ENCODE peak calls at places on chromosomes 4 and X, in ten cellular contexts. One of them, this sample, is unnamed.

GRCh38 chrX:38970845-38971244 is 169.6 kb downstream of the MID1IP1 start:
- DNase-seq in stimulated activated CD4-positive, alpha-beta T cell treated with anti-CD3 and anti-CD28 coated beads, Interleukin-4, amount 100 ng/mL, for 24 hours: peak
- DNase-seq in chondrocyte: no peak
- DNase-seq in GM18507: no peak
- DNase-seq in activated CD8-positive, alpha-beta T cell treated with anti-CD3 and anti-CD28 coated beads for 36 hours: peak
- DNase-seq in K562: no peak
- DNase-seq in nephron progenitor cell: no peak
- DNase-seq in hepatic stellate cell: no peak
- DNase-seq in mucosa of gallbladder: no peak
- DNase-seq in iPS DF 6.9: no peak
- DNase-seq in this sample: no peak

GRCh38 chr4:2260336-2261109 is 1.4 kb downstream of the MXD4 start:
- DNase-seq in stimulated activated CD4-positive, alpha-beta T cell treated with anti-CD3 and anti-CD28 coated beads, Interleukin-4, amount 100 ng/mL, for 24 hours: no peak
- DNase-seq in chondrocyte: peak
- DNase-seq in GM18507: no peak
- DNase-seq in activated CD8-positive, alpha-beta T cell treated with anti-CD3 and anti-CD28 coated beads for 36 hours: peak
- DNase-seq in K562: no peak
- DNase-seq in nephron progenitor cell: no peak
- DNase-seq in hepatic stellate cell: no peak
- DNase-seq in mucosa of gallbladder: no peak
- DNase-seq in iPS DF 6.9: no peak
- DNase-seq in this sample: peak

GRCh38 chrX:14026121-14026520 is 3.6 kb downstream of the GEMIN8 start:
- DNase-seq in stimulated activated CD4-positive, alpha-beta T cell treated with anti-CD3 and anti-CD28 coated beads, Interleukin-4, amount 100 ng/mL, for 24 hours: no peak
- DNase-seq in chondrocyte: no peak
- DNase-seq in GM18507: no peak
- DNase-seq in activated CD8-positive, alpha-beta T cell treated with anti-CD3 and anti-CD28 coated beads for 36 hours: no peak
- DNase-seq in K562: no peak
- DNase-seq in nephron progenitor cell: no peak
- DNase-seq in hepatic stellate cell: no peak
- DNase-seq in mucosa of gallbladder: no peak
- DNase-seq in iPS DF 6.9: no peak
- DNase-seq in this sample: no peak

GRCh38 chrX:153819398-153820083 is 10.8 kb downstream of the PDZD4 start:
- DNase-seq in stimulated activated CD4-positive, alpha-beta T cell treated with anti-CD3 and anti-CD28 coated beads, Interleukin-4, amount 100 ng/mL, for 24 hours: no peak
- DNase-seq in chondrocyte: no peak
- DNase-seq in GM18507: no peak
- DNase-seq in activated CD8-positive, alpha-beta T cell treated with anti-CD3 and anti-CD28 coated beads for 36 hours: no peak
- DNase-seq in K562: no peak
- DNase-seq in nephron progenitor cell: no peak
- DNase-seq in hepatic stellate cell: no peak
- DNase-seq in mucosa of gallbladder: no peak
- DNase-seq in iPS DF 6.9: no peak
- DNase-seq in this sample: no peak

GRCh38 chr4:83356899-83357661 is 22.4 kb upstream of the HPSE start:
- DNase-seq in stimulated activated CD4-positive, alpha-beta T cell treated with anti-CD3 and anti-CD28 coated beads, Interleukin-4, amount 100 ng/mL, for 24 hours: peak
- DNase-seq in chondrocyte: no peak
- DNase-seq in GM18507: no peak
- DNase-seq in activated CD8-positive, alpha-beta T cell treated with anti-CD3 and anti-CD28 coated beads for 36 hours: peak
- DNase-seq in K562: no peak
- DNase-seq in nephron progenitor cell: no peak
- DNase-seq in hepatic stellate cell: peak
- DNase-seq in mucosa of gallbladder: no peak
- DNase-seq in iPS DF 6.9: no peak
- DNase-seq in this sample: no peak

GRCh38 chr4:15314974-15315373 is 112.9 kb upstream of the C1QTNF7 start:
- DNase-seq in stimulated activated CD4-positive, alpha-beta T cell treated with anti-CD3 and anti-CD28 coated beads, Interleukin-4, amount 100 ng/mL, for 24 hours: no peak
- DNase-seq in chondrocyte: no peak
- DNase-seq in GM18507: no peak
- DNase-seq in activated CD8-positive, alpha-beta T cell treated with anti-CD3 and anti-CD28 coated beads for 36 hours: no peak
- DNase-seq in K562: no peak
- DNase-seq in nephron progenitor cell: no peak
- DNase-seq in hepatic stellate cell: no peak
- DNase-seq in mucosa of gallbladder: no peak
- DNase-seq in iPS DF 6.9: no peak
- DNase-seq in this sample: no peak

GRCh38 chr4:185712350-185713024 is 99.5 kb downstream of the SORBS2 start:
- DNase-seq in stimulated activated CD4-positive, alpha-beta T cell treated with anti-CD3 and anti-CD28 coated beads, Interleukin-4, amount 100 ng/mL, for 24 hours: no peak
- DNase-seq in chondrocyte: no peak
- DNase-seq in GM18507: no peak
- DNase-seq in activated CD8-positive, alpha-beta T cell treated with anti-CD3 and anti-CD28 coated beads for 36 hours: no peak
- DNase-seq in K562: no peak
- DNase-seq in nephron progenitor cell: no peak
- DNase-seq in hepatic stellate cell: no peak
- DNase-seq in mucosa of gallbladder: peak
- DNase-seq in iPS DF 6.9: no peak
- DNase-seq in this sample: peak

GRCh38 chr4:150720973-150721518 is 139.1 kb downstream of the MAB21L2 start:
- DNase-seq in stimulated activated CD4-positive, alpha-beta T cell treated with anti-CD3 and anti-CD28 coated beads, Interleukin-4, amount 100 ng/mL, for 24 hours: no peak
- DNase-seq in chondrocyte: no peak
- DNase-seq in GM18507: no peak
- DNase-seq in activated CD8-positive, alpha-beta T cell treated with anti-CD3 and anti-CD28 coated beads for 36 hours: no peak
- DNase-seq in K562: no peak
- DNase-seq in nephron progenitor cell: no peak
- DNase-seq in hepatic stellate cell: no peak
- DNase-seq in mucosa of gallbladder: no peak
- DNase-seq in iPS DF 6.9: no peak
- DNase-seq in this sample: no peak

GRCh38 chrX:96407043-96407442 is 277.6 kb upstream of the DIAPH2 start:
- DNase-seq in stimulated activated CD4-positive, alpha-beta T cell treated with anti-CD3 and anti-CD28 coated beads, Interleukin-4, amount 100 ng/mL, for 24 hours: no peak
- DNase-seq in chondrocyte: no peak
- DNase-seq in GM18507: no peak
- DNase-seq in activated CD8-positive, alpha-beta T cell treated with anti-CD3 and anti-CD28 coated beads for 36 hours: no peak
- DNase-seq in K562: no peak
- DNase-seq in nephron progenitor cell: no peak
- DNase-seq in hepatic stellate cell: peak
- DNase-seq in mucosa of gallbladder: peak
- DNase-seq in iPS DF 6.9: no peak
- DNase-seq in this sample: peak

GRCh38 chr4:32147446-32148064 is 1427.4 kb downstream of the PCDH7 start:
- DNase-seq in stimulated activated CD4-positive, alpha-beta T cell treated with anti-CD3 and anti-CD28 coated beads, Interleukin-4, amount 100 ng/mL, for 24 hours: no peak
- DNase-seq in chondrocyte: no peak
- DNase-seq in GM18507: no peak
- DNase-seq in activated CD8-positive, alpha-beta T cell treated with anti-CD3 and anti-CD28 coated beads for 36 hours: no peak
- DNase-seq in K562: no peak
- DNase-seq in nephron progenitor cell: no peak
- DNase-seq in hepatic stellate cell: no peak
- DNase-seq in mucosa of gallbladder: no peak
- DNase-seq in iPS DF 6.9: no peak
- DNase-seq in this sample: no peak

GRCh38 chr4:87499415-87500106 is 29.6 kb downstream of the SPARCL1 start:
- DNase-seq in stimulated activated CD4-positive, alpha-beta T cell treated with anti-CD3 and anti-CD28 coated beads, Interleukin-4, amount 100 ng/mL, for 24 hours: no peak
- DNase-seq in chondrocyte: no peak
- DNase-seq in GM18507: no peak
- DNase-seq in activated CD8-positive, alpha-beta T cell treated with anti-CD3 and anti-CD28 coated beads for 36 hours: no peak
- DNase-seq in K562: no peak
- DNase-seq in nephron progenitor cell: no peak
- DNase-seq in hepatic stellate cell: no peak
- DNase-seq in mucosa of gallbladder: no peak
- DNase-seq in iPS DF 6.9: no peak
- DNase-seq in this sample: no peak

GRCh38 chr4:24775209-24775608 is 20.2 kb upstream of the SOD3 start:
- DNase-seq in stimulated activated CD4-positive, alpha-beta T cell treated with anti-CD3 and anti-CD28 coated beads, Interleukin-4, amount 100 ng/mL, for 24 hours: no peak
- DNase-seq in chondrocyte: no peak
- DNase-seq in GM18507: no peak
- DNase-seq in activated CD8-positive, alpha-beta T cell treated with anti-CD3 and anti-CD28 coated beads for 36 hours: no peak
- DNase-seq in K562: no peak
- DNase-seq in nephron progenitor cell: no peak
- DNase-seq in hepatic stellate cell: no peak
- DNase-seq in mucosa of gallbladder: no peak
- DNase-seq in iPS DF 6.9: no peak
- DNase-seq in this sample: no peak

GRCh38 chr4:83618431-83618830 is 82.5 kb downstream of the GPAT3 start:
- DNase-seq in stimulated activated CD4-positive, alpha-beta T cell treated with anti-CD3 and anti-CD28 coated beads, Interleukin-4, amount 100 ng/mL, for 24 hours: no peak
- DNase-seq in chondrocyte: no peak
- DNase-seq in GM18507: no peak
- DNase-seq in activated CD8-positive, alpha-beta T cell treated with anti-CD3 and anti-CD28 coated beads for 36 hours: no peak
- DNase-seq in K562: no peak
- DNase-seq in nephron progenitor cell: no peak
- DNase-seq in hepatic stellate cell: peak
- DNase-seq in mucosa of gallbladder: peak
- DNase-seq in iPS DF 6.9: no peak
- DNase-seq in this sample: no peak

GRCh38 chr4:173917255-173917960 is 366.1 kb downstream of the FBXO8 start:
- DNase-seq in stimulated activated CD4-positive, alpha-beta T cell treated with anti-CD3 and anti-CD28 coated beads, Interleukin-4, amount 100 ng/mL, for 24 hours: no peak
- DNase-seq in chondrocyte: no peak
- DNase-seq in GM18507: no peak
- DNase-seq in activated CD8-positive, alpha-beta T cell treated with anti-CD3 and anti-CD28 coated beads for 36 hours: no peak
- DNase-seq in K562: no peak
- DNase-seq in nephron progenitor cell: no peak
- DNase-seq in hepatic stellate cell: peak
- DNase-seq in mucosa of gallbladder: no peak
- DNase-seq in iPS DF 6.9: no peak
- DNase-seq in this sample: no peak

GRCh38 chr4:114081783-114082182 is 102.3 kb upstream of the ARSJ start:
- DNase-seq in stimulated activated CD4-positive, alpha-beta T cell treated with anti-CD3 and anti-CD28 coated beads, Interleukin-4, amount 100 ng/mL, for 24 hours: no peak
- DNase-seq in chondrocyte: no peak
- DNase-seq in GM18507: no peak
- DNase-seq in activated CD8-positive, alpha-beta T cell treated with anti-CD3 and anti-CD28 coated beads for 36 hours: no peak
- DNase-seq in K562: no peak
- DNase-seq in nephron progenitor cell: no peak
- DNase-seq in hepatic stellate cell: no peak
- DNase-seq in mucosa of gallbladder: no peak
- DNase-seq in iPS DF 6.9: no peak
- DNase-seq in this sample: no peak

GRCh38 chr4:141458501-141458900 is 177.9 kb upstream of the IL15 start:
- DNase-seq in stimulated activated CD4-positive, alpha-beta T cell treated with anti-CD3 and anti-CD28 coated beads, Interleukin-4, amount 100 ng/mL, for 24 hours: no peak
- DNase-seq in chondrocyte: no peak
- DNase-seq in GM18507: no peak
- DNase-seq in activated CD8-positive, alpha-beta T cell treated with anti-CD3 and anti-CD28 coated beads for 36 hours: no peak
- DNase-seq in K562: no peak
- DNase-seq in nephron progenitor cell: no peak
- DNase-seq in hepatic stellate cell: no peak
- DNase-seq in mucosa of gallbladder: no peak
- DNase-seq in iPS DF 6.9: no peak
- DNase-seq in this sample: no peak

GRCh38 chr4:145290953-145291352 is 110.6 kb upstream of the OTUD4 start:
- DNase-seq in stimulated activated CD4-positive, alpha-beta T cell treated with anti-CD3 and anti-CD28 coated beads, Interleukin-4, amount 100 ng/mL, for 24 hours: no peak
- DNase-seq in chondrocyte: no peak
- DNase-seq in GM18507: no peak
- DNase-seq in activated CD8-positive, alpha-beta T cell treated with anti-CD3 and anti-CD28 coated beads for 36 hours: no peak
- DNase-seq in K562: no peak
- DNase-seq in nephron progenitor cell: no peak
- DNase-seq in hepatic stellate cell: no peak
- DNase-seq in mucosa of gallbladder: no peak
- DNase-seq in iPS DF 6.9: no peak
- DNase-seq in this sample: no peak

GRCh38 chr4:106266201-106266600 is 49.8 kb downstream of the TBCK start:
- DNase-seq in stimulated activated CD4-positive, alpha-beta T cell treated with anti-CD3 and anti-CD28 coated beads, Interleukin-4, amount 100 ng/mL, for 24 hours: no peak
- DNase-seq in chondrocyte: no peak
- DNase-seq in GM18507: no peak
- DNase-seq in activated CD8-positive, alpha-beta T cell treated with anti-CD3 and anti-CD28 coated beads for 36 hours: no peak
- DNase-seq in K562: peak
- DNase-seq in nephron progenitor cell: no peak
- DNase-seq in hepatic stellate cell: peak
- DNase-seq in mucosa of gallbladder: no peak
- DNase-seq in iPS DF 6.9: no peak
- DNase-seq in this sample: no peak

GRCh38 chr4:97589481-97590196 is 553.6 kb downstream of the STPG2 start:
- DNase-seq in stimulated activated CD4-positive, alpha-beta T cell treated with anti-CD3 and anti-CD28 coated beads, Interleukin-4, amount 100 ng/mL, for 24 hours: no peak
- DNase-seq in chondrocyte: no peak
- DNase-seq in GM18507: no peak
- DNase-seq in activated CD8-positive, alpha-beta T cell treated with anti-CD3 and anti-CD28 coated beads for 36 hours: no peak
- DNase-seq in K562: no peak
- DNase-seq in nephron progenitor cell: no peak
- DNase-seq in hepatic stellate cell: no peak
- DNase-seq in mucosa of gallbladder: no peak
- DNase-seq in iPS DF 6.9: no peak
- DNase-seq in this sample: no peak

GRCh38 chr4:183335369-183335940 is 13.2 kb upstream of the CLDN24 start:
- DNase-seq in stimulated activated CD4-positive, alpha-beta T cell treated with anti-CD3 and anti-CD28 coated beads, Interleukin-4, amount 100 ng/mL, for 24 hours: no peak
- DNase-seq in chondrocyte: no peak
- DNase-seq in GM18507: no peak
- DNase-seq in activated CD8-positive, alpha-beta T cell treated with anti-CD3 and anti-CD28 coated beads for 36 hours: peak
- DNase-seq in K562: no peak
- DNase-seq in nephron progenitor cell: no peak
- DNase-seq in hepatic stellate cell: peak
- DNase-seq in mucosa of gallbladder: no peak
- DNase-seq in iPS DF 6.9: no peak
- DNase-seq in this sample: peak

GRCh38 chrX:1403228-1403627 is 11.3 kb upstream of the SLC25A6 start:
- DNase-seq in stimulated activated CD4-positive, alpha-beta T cell treated with anti-CD3 and anti-CD28 coated beads, Interleukin-4, amount 100 ng/mL, for 24 hours: no peak
- DNase-seq in chondrocyte: peak
- DNase-seq in GM18507: no peak
- DNase-seq in activated CD8-positive, alpha-beta T cell treated with anti-CD3 and anti-CD28 coated beads for 36 hours: no peak
- DNase-seq in K562: no peak
- DNase-seq in nephron progenitor cell: no peak
- DNase-seq in hepatic stellate cell: no peak
- DNase-seq in mucosa of gallbladder: no peak
- DNase-seq in iPS DF 6.9: no peak
- DNase-seq in this sample: no peak

GRCh38 chrX:11557120-11557519 is 108.6 kb downstream of the ARHGAP6 start:
- DNase-seq in stimulated activated CD4-positive, alpha-beta T cell treated with anti-CD3 and anti-CD28 coated beads, Interleukin-4, amount 100 ng/mL, for 24 hours: no peak
- DNase-seq in chondrocyte: no peak
- DNase-seq in GM18507: no peak
- DNase-seq in activated CD8-positive, alpha-beta T cell treated with anti-CD3 and anti-CD28 coated beads for 36 hours: no peak
- DNase-seq in K562: no peak
- DNase-seq in nephron progenitor cell: no peak
- DNase-seq in hepatic stellate cell: peak
- DNase-seq in mucosa of gallbladder: no peak
- DNase-seq in iPS DF 6.9: no peak
- DNase-seq in this sample: no peak

GRCh38 chrX:100648601-100649417 is 4.8 kb downstream of the SRPX2 start:
- DNase-seq in stimulated activated CD4-positive, alpha-beta T cell treated with anti-CD3 and anti-CD28 coated beads, Interleukin-4, amount 100 ng/mL, for 24 hours: no peak
- DNase-seq in chondrocyte: no peak
- DNase-seq in GM18507: no peak
- DNase-seq in activated CD8-positive, alpha-beta T cell treated with anti-CD3 and anti-CD28 coated beads for 36 hours: no peak
- DNase-seq in K562: no peak
- DNase-seq in nephron progenitor cell: no peak
- DNase-seq in hepatic stellate cell: no peak
- DNase-seq in mucosa of gallbladder: no peak
- DNase-seq in iPS DF 6.9: no peak
- DNase-seq in this sample: no peak

This sample was measured in left lobe of liver.